ENCODE peak calls at places on chromosomes 6 and 20, in four cellular contexts. J is Peyer's patch; L is activated CD4-positive, alpha-beta T cell treated with anti-CD3 and anti-CD28 coated beads for 36 hours; B is astrocyte of the spinal cord. D is an unnamed sample.

GRCh38 chr20:61178431-61179080 is 73.5 kb upstream of the CDH4 start:
- DNase-seq in J (no peak), L (no peak), B (no peak), D (no peak)

GRCh38 chr6:25107218-25107617 is 171.5 kb upstream of the RIPOR2 start:
- DNase-seq in J (no peak), L (no peak), B (no peak), D (no peak)

GRCh38 chr6:27139753-27140522 is 107.6 kb upstream of the PRSS16 start:
- DNase-seq in J (no peak), L (peak; percentile 56), B (peak; percentile 27), D (no peak)

GRCh38 chr6:158061361-158061708 is 79.7 kb downstream of the SYNJ2 start:
- DNase-seq in J (no peak), L (no peak), B (no peak), D (no peak)

GRCh38 chr20:45867811-45868176 is 10.4 kb downstream of the ZSWIM3 start:
- DNase-seq in J (no peak), L (no peak), B (peak; percentile 67), D (no peak)

GRCh38 chr6:110874880-110875547 is 429 bp downstream of the AMD1 start:
- DNase-seq in J (peak; percentile 77), L (no peak), B (no peak), D (no peak)

GRCh38 chr20:43389839-43390626 is 67.7 kb upstream of the SRSF6 start:
- DNase-seq in J (no peak), L (peak; percentile 42), B (no peak), D (no peak)

GRCh38 chr6:55794136-55794812 is 81.1 kb downstream of the BMP5 start:
- DNase-seq in J (no peak), L (no peak), B (peak; percentile 87), D (no peak)

GRCh38 chr20:64099086-64099786 is 8.1 kb downstream of the NPBWR2 start:
- DNase-seq in J (no peak), L (no peak), B (no peak), D (no peak)

GRCh38 chr6:30654798-30655742 is 8.1 kb downstream of the C6orf136 start:
- DNase-seq in J (no peak), L (no peak), B (no peak), D (no peak)

GRCh38 chr6:46053034-46053933 is 37.6 kb upstream of the CLIC5 start:
- DNase-seq in J (peak; percentile 79), L (no peak), B (no peak), D (no peak)

GRCh38 chr20:11703119-11703518 is 214.6 kb upstream of the BTBD3 start:
- DNase-seq in J (no peak), L (no peak), B (no peak), D (no peak)

GRCh38 chr20:13284830-13285229 is 63.8 kb downstream of the ISM1 start:
- DNase-seq in J (no peak), L (no peak), B (no peak), D (no peak)

GRCh38 chr6:1594495-1595200 is 15.1 kb upstream of the FOXC1 start:
- DNase-seq in J (peak; percentile 39), L (no peak), B (no peak), D (no peak)

GRCh38 chr20:30484009-30484748 is 773.3 kb upstream of the DEFB115 start:
- DNase-seq in J (no peak), L (no peak), B (no peak), D (no peak)

GRCh38 chr6:38638941-38639497 is 710 bp downstream of the BTBD9 start:
- DNase-seq in J (peak; percentile 85), L (peak; percentile 81), B (peak; percentile 41), D (peak; percentile 63)

GRCh38 chr20:20407891-20408805 is 40.2 kb downstream of the INSM1 start:
- DNase-seq in J (no peak), L (no peak), B (no peak), D (no peak)

GRCh38 chr20:877814-878213 is 38.3 kb downstream of the ANGPT4 start:
- DNase-seq in J (no peak), L (no peak), B (no peak), D (no peak)

GRCh38 chr6:166494757-166495486 is 91.6 kb downstream of the RAMACL start:
- DNase-seq in J (no peak), L (peak; percentile 79), B (no peak), D (no peak)

GRCh38 chr20:23048283-23049200 is 930 bp downstream of the THBD start:
- DNase-seq in J (no peak), L (peak; percentile 66), B (no peak), D (no peak)

GRCh38 chr20:63893999-63894357 is 948 bp upstream of the DNAJC5 start:
- DNase-seq in J (no peak), L (no peak), B (no peak), D (no peak)

GRCh38 chr6:41571066-41571780 is 25.0 kb downstream of the FOXP4 start:
- DNase-seq in J (no peak), L (peak; percentile 57), B (no peak), D (no peak)

GRCh38 chr6:70394518-70395300 is 18.6 kb upstream of the FAM135A start:
- DNase-seq in J (peak; percentile 83), L (no peak), B (no peak), D (no peak)

GRCh38 chr6:132598473-132598872 is 8.9 kb upstream of the TAAR5 start:
- DNase-seq in J (no peak), L (no peak), B (no peak), D (no peak)

GRCh38 chr6:19303381-19303780 is 533.8 kb upstream of the ID4 start:
- DNase-seq in J (no peak), L (no peak), B (peak; percentile 48), D (no peak)

GRCh38 chr6:122622404-122622938 is 12.3 kb downstream of the PKIB start:
- DNase-seq in J (no peak), L (no peak), B (no peak), D (no peak)

GRCh38 chr6:2712102-2712501 is 38.6 kb downstream of the MYLK4 start:
- DNase-seq in J (no peak), L (no peak), B (no peak), D (no peak)

GRCh38 chr20:443223-443793 is 19.0 kb downstream of the TBC1D20 start:
- DNase-seq in J (no peak), L (no peak), B (no peak), D (no peak)

GRCh38 chr6:136158398-136158797 is 91.7 kb downstream of the MTFR2 start:
- DNase-seq in J (no peak), L (no peak), B (peak; percentile 15), D (no peak)

GRCh38 chr6:152404458-152404857 is 232.7 kb downstream of the SYNE1 start:
- DNase-seq in J (no peak), L (no peak), B (no peak), D (no peak)

GRCh38 chr20:17647391-17648305 is 34.4 kb downstream of the RRBP1 start:
- DNase-seq in J (no peak), L (no peak), B (no peak), D (no peak)